ENCODE peak calls at places on chromosomes 11 and 22, in six cellular contexts. M is ovary; H is tibial artery; S is CD4-positive, CD25-positive, alpha-beta regulatory T cell; Y is HCT116; N is PC-3. B is an unnamed sample.

GRCh38 chr22:43888740-43889139 is 3.1 kb downstream of the PNPLA5 start:
- DNase-seq in M (peak), H (no peak), S (no peak), Y (no peak), N (no peak), B (no peak)

GRCh38 chr11:62854013-62854824 is 14.8 kb upstream of the WDR74 start:
- DNase-seq in M (no peak), H (no peak), S (no peak), Y (no peak), N (no peak), B (no peak)

GRCh38 chr11:31366795-31367194 is 2.7 kb downstream of the DCDC1 start:
- DNase-seq in M (no peak), H (no peak), S (peak), Y (no peak), N (no peak), B (no peak)

GRCh38 chr11:24496728-24497396 is at the start of gene LUZP2:
- DNase-seq in M (no peak), H (peak), S (no peak), Y (no peak), N (peak), B (no peak)

GRCh38 chr11:105274631-105275030 is 135.1 kb upstream of the CARD18 start:
- DNase-seq in M (no peak), H (no peak), S (no peak), Y (no peak), N (no peak), B (no peak)

GRCh38 chr22:31286360-31287255 is 5.7 kb downstream of the PIK3IP1 start:
- DNase-seq in M (no peak), H (peak), S (peak), Y (no peak), N (no peak), B (no peak)

GRCh38 chr11:120645639-120646038 is 134.1 kb downstream of the GRIK4 start:
- DNase-seq in M (no peak), H (no peak), S (no peak), Y (no peak), N (no peak), B (no peak)

GRCh38 chr11:8871283-8871775 is 39.7 kb upstream of the AKIP1 start:
- DNase-seq in M (peak), H (peak), S (no peak), Y (peak), N (peak), B (no peak)

GRCh38 chr22:41442240-41442792 is 4.3 kb downstream of the TOB2 start:
- DNase-seq in M (no peak), H (no peak), S (no peak), Y (no peak), N (no peak), B (no peak)

GRCh38 chr11:116853461-116854073 is 16.1 kb upstream of the APOA1 start:
- DNase-seq in M (no peak), H (no peak), S (peak), Y (peak), N (peak), B (peak)

GRCh38 chr22:36977401-36977861 is 41.8 kb downstream of the TST start:
- DNase-seq in M (peak), H (peak), S (peak), Y (no peak), N (peak), B (no peak)

GRCh38 chr11:133840479-133840941 is 4.8 kb downstream of the SPATA19 start:
- DNase-seq in M (no peak), H (no peak), S (no peak), Y (no peak), N (no peak), B (no peak)

GRCh38 chr11:67634366-67635230 is 4.9 kb upstream of the NUDT8 start:
- DNase-seq in M (peak), H (no peak), S (no peak), Y (no peak), N (no peak), B (no peak)

GRCh38 chr11:67632175-67632981 is 2.6 kb upstream of the NUDT8 start:
- DNase-seq in M (peak), H (no peak), S (no peak), Y (no peak), N (peak), B (no peak)

GRCh38 chr11:67633758-67634365 is 4.1 kb upstream of the NUDT8 start:
- DNase-seq in M (peak), H (no peak), S (no peak), Y (no peak), N (no peak), B (no peak)

GRCh38 chr11:67631853-67632174 is 2.1 kb upstream of the NUDT8 start:
- DNase-seq in M (no peak), H (no peak), S (no peak), Y (no peak), N (no peak), B (no peak)

DNA sequence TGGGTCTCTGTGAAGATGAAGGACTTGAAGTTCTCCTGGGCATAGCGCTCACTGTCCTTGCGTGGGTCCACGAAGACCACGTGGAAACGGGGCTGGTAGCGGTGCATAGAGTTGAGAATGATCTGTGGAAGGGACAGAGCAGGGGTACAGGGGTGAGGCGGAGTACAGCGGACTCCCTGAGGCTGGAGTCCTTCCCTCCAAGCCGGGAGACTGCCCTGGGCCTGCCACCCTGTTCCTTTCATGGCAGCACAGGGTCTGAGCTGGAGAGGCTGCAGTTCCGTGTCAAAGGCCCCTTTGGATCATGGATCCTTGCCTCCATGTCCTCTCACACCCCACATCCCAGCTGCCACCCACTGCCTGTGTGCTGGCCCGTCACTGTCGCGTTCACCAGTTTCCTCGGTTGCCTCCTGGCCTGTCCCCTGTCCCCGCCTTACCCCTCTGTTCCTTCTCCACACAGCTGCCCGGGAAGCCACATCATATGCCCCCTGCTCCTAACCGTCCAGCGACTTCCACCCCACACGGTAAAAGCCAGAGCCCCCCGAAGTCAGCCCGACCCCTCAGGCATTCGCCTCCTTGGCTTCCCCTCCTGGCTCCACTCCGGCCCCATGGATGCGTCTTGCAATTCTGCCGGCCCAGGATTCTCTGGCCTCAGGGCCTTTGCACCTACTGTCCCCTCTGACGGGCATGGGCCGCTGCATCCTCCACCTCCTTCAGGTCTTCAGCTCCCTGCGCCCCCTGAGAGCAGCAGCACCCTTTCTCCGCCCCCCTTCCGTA is 3.4 kb upstream of the NUDT8 start:
- DNase-seq in M (peak), H (no peak), S (no peak), Y (no peak), N (no peak), B (no peak)
- H3K27ac ChIP-seq in M (no peak), H (no peak), S (no peak), Y (no peak), N (no peak), B (no peak)

GRCh38 chr11:64876226-64876750 is 2.1 kb downstream of the EHD1 start:
- DNase-seq in M (no peak), H (no peak), S (no peak), Y (no peak), N (no peak), B (no peak)
- H3K27ac ChIP-seq in M (peak), H (peak), S (peak), Y (peak), N (peak), B (peak)

GRCh38 chr11:2891291-2891690 is 5.7 kb upstream of the CDKN1C start:
- DNase-seq in M (peak), H (no peak), S (no peak), Y (no peak), N (no peak), B (no peak)

GRCh38 chr11:2890466-2891241 is 5.1 kb upstream of the CDKN1C start:
- DNase-seq in M (peak), H (no peak), S (no peak), Y (no peak), N (peak), B (no peak)

GRCh38 chr11:2887526-2888195 is 2.1 kb upstream of the CDKN1C start:
- DNase-seq in M (no peak), H (no peak), S (no peak), Y (no peak), N (no peak), B (no peak)

GRCh38 chr11:2888266-2888968 is 2.8 kb upstream of the CDKN1C start:
- DNase-seq in M (peak), H (peak), S (peak), Y (peak), N (peak), B (no peak)

GRCh38 chr11:2889399-2890273 is 4.1 kb upstream of the CDKN1C start:
- DNase-seq in M (no peak), H (no peak), S (no peak), Y (no peak), N (no peak), B (no peak)
- H3K27ac ChIP-seq in M (peak), H (no peak), S (no peak), Y (peak), N (no peak), B (no peak)

DNA sequence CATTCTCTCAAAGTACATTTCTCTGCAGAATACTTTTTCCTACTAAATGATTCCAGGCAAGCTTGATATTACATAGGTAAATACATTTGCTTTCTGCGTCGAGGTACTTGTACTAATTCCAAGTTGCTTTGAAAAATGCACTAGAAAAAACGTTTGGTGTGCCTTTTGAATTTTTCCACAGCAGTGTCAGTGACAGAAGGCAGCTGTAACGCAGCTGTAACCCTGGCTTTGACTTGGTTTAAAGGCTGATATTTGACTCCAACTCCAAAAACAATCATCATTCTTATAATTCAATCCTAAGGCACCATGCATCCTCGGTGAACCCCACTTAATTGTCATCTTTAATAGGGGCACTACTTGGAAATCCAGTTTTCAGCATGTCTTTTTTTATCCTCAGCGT is 125.0 kb downstream of the MAML2 start:
- DNase-seq in M (no peak), H (no peak), S (no peak), Y (no peak), N (no peak), B (no peak)
- H3K27ac ChIP-seq in M (no peak), H (peak), S (peak), Y (no peak), N (no peak), B (no peak)

DNA sequence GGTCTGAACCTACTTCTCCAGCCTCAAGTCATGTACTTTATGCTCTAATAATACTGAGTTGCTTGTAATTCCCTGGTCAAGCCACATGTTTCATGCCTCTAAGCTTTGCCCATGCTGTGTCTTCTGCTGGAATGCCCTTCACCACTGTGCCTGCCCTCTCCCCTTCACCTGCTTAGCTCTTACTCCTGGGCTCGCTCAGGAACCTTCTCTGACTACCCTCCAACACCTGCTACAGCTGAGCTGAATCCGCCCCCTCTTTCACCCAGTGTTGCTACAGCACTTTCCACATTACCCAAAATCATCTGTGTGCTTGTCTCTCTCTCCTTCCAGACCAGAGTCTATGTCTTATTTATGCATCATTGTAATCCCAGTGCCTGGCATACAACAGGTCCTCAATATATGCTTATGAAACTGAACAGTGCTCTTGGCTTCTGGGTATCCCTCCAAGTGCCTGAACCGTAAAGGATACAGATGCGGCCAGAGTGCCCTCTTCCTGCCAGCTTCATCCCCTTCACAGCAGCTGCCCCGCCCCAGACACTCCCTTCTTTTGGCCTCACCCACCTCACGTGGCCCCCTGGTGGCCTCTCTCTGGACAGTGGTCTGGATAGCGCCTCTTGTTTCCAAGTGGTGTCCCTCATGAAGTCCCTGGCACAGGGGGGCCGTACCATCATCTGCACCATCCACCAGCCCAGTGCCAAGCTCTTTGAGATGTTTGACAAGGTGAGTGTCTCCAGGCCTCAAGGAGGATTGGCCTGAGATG is 7.1 kb downstream of the ABCG4 start:
- DNase-seq in M (no peak), H (no peak), S (no peak), Y (peak), N (peak), B (no peak)
- H3K27ac ChIP-seq in M (no peak), H (no peak), S (no peak), Y (no peak), N (no peak), B (no peak)

GRCh38 chr22:29780781-29781676 is 13.9 kb downstream of the UQCR10 start:
- DNase-seq in M (peak), H (no peak), S (no peak), Y (no peak), N (peak), B (no peak)
- H3K27ac ChIP-seq in M (no peak), H (peak), S (no peak), Y (no peak), N (peak), B (peak)

GRCh38 chr11:10490398-10491232 is 35.6 kb downstream of the AMPD3 start:
- DNase-seq in M (peak), H (peak), S (no peak), Y (peak), N (peak), B (no peak)
- H3K27ac ChIP-seq in M (peak), H (peak), S (peak), Y (peak), N (peak), B (peak)

GRCh38 chr11:118027694-118028093 is 41.5 kb downstream of the IL10RA start:
- DNase-seq in M (no peak), H (no peak), S (no peak), Y (no peak), N (no peak), B (no peak)
- H3K27ac ChIP-seq in M (no peak), H (no peak), S (no peak), Y (no peak), N (no peak), B (no peak)

B was measured in epithelial cell of prostate.